ENCODE peak calls at places on chromosomes 5 and 9, in nine cellular contexts. I is spleen; T is PC-3; N is fibroblast of mammary gland; A is sigmoid colon; Z is Peyer's patch; D is fibroblast of lung; F is effector memory CD4-positive, alpha-beta T cell; C is choroid plexus epithelial cell. J is an unnamed sample.

GRCh38 chr5:142327111-142327842 is 2.5 kb upstream of the SPRY4 start:
- DNase-seq in D (peak; percentile 84), F (no peak), Z (no peak), I (no peak), C (peak; percentile 67), T (peak; percentile 58), N (peak; percentile 91), A (peak; percentile 58), J (no peak)

GRCh38 chr9:137975936-137976565 is 98.5 kb downstream of the CACNA1B start:
- DNase-seq in C (no peak), D (no peak), F (no peak), N (no peak), T (no peak), I (peak; percentile 61), Z (peak; percentile 32), A (peak; percentile 56), J (no peak)

GRCh38 chr5:149422429-149423286 is 43.6 kb upstream of the IL17B start:
- DNase-seq in T (no peak), N (peak; percentile 75), C (peak; percentile 90), F (no peak), A (peak; percentile 97), I (peak; percentile 81), Z (peak; percentile 53), D (peak; percentile 98), J (no peak)

GRCh38 chr9:6902423-6902822 is 144.7 kb downstream of the KDM4C start:
- DNase-seq in N (peak; percentile 31), I (no peak), Z (no peak), T (peak; percentile 81), F (no peak), A (no peak), C (peak; percentile 33), D (peak; percentile 17), J (no peak)

GRCh38 chr9:133406039-133406438 is 11.8 kb downstream of the REXO4 start:
- DNase-seq in F (no peak), T (no peak), D (no peak), A (no peak), C (no peak), I (no peak), N (no peak), Z (no peak), J (no peak)

GRCh38 chr9:134597041-134597913 is 44.3 kb upstream of the COL5A1 start:
- DNase-seq in Z (peak; percentile 36), A (no peak), T (peak; percentile 31), C (peak; percentile 34), I (no peak), F (no peak), D (no peak), N (peak; percentile 22), J (no peak)

GRCh38 chr9:121529237-121529987 is 29.8 kb upstream of the GGTA1 start:
- DNase-seq in F (no peak), I (peak; percentile 79), T (peak; percentile 67), A (peak; percentile 97), Z (peak; percentile 79), D (peak; percentile 97), C (peak; percentile 92), N (peak; percentile 99), J (no peak)

GRCh38 chr9:79610019-79610760 is 38.4 kb downstream of the TLE4 start:
- DNase-seq in C (no peak), D (peak; percentile 20), N (peak; percentile 77), A (no peak), F (no peak), Z (no peak), T (no peak), I (no peak), J (peak; percentile 46)

GRCh38 chr9:80550181-80550580 is 978.4 kb downstream of the TLE4 start:
- DNase-seq in F (no peak), N (peak; percentile 10), A (no peak), Z (no peak), T (no peak), D (no peak), I (no peak), C (peak; percentile 9), J (no peak)

GRCh38 chr5:40736103-40736875 is 19.5 kb downstream of the TTC33 start:
- DNase-seq in D (peak; percentile 78), C (peak; percentile 82), T (peak; percentile 95), A (no peak), Z (no peak), I (no peak), F (no peak), N (peak; percentile 76), J (no peak)

GRCh38 chr5:134370306-134370870 is 981 bp upstream of the UBE2B start:
- DNase-seq in T (no peak), C (no peak), D (no peak), Z (no peak), F (no peak), A (no peak), N (no peak), I (no peak), J (no peak)

GRCh38 chr5:61371474-61371873 is 39.4 kb downstream of the ZSWIM6 start:
- DNase-seq in Z (no peak), N (no peak), C (no peak), A (no peak), D (no peak), F (no peak), T (no peak), I (no peak), J (no peak)

GRCh38 chr5:111512026-111512405 is 319 bp downstream of the STARD4 start:
- DNase-seq in N (peak; percentile 33), D (peak; percentile 47), F (no peak), A (peak; percentile 77), T (peak; percentile 44), I (no peak), Z (no peak), C (peak; percentile 56), J (no peak)

GRCh38 chr5:131589510-131590348 is 45.3 kb downstream of the RAPGEF6 start:
- DNase-seq in I (no peak), F (no peak), Z (no peak), T (peak; percentile 41), A (no peak), D (peak; percentile 77), C (peak; percentile 78), N (peak; percentile 67), J (peak; percentile 33)

GRCh38 chr5:57495285-57495684 is 12.7 kb upstream of the ACTBL2 start:
- DNase-seq in D (no peak), F (no peak), T (no peak), Z (no peak), A (no peak), I (no peak), N (no peak), C (no peak), J (no peak)

GRCh38 chr5:61578858-61579503 is 246.9 kb downstream of the ZSWIM6 start:
- DNase-seq in Z (no peak), D (no peak), F (no peak), T (no peak), C (peak; percentile 27), N (peak; percentile 25), I (no peak), A (no peak), J (no peak)

DNA sequence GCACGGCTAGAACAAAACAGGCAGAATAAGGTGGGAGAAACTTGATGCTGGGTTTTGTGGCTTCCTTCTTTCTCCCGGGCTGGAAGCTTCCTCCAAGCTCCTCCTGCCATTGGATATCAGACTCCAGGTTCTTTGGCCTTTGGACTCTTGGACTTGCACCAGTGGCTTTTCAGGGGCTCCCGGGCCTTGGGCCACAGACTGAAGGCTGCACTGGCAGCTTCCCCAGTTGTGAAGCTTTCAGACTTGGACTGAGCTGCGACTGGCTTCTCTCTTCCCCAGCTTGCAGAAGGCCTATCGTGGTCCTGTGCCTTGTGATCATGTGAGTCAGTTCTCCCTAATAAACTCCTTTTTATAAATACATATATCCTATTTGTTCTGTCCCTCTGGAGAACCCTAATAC is 364.4 kb downstream of the DNAH5 start:
- DNase-seq in N (no peak), F (no peak), C (no peak), T (no peak), Z (no peak), D (no peak), A (no peak), I (no peak), J (no peak)
- H3K4me3 ChIP-seq in N (no peak overlapping the region), F (no peak overlapping the region), C (no peak overlapping the region), T (no peak overlapping the region), Z (no peak overlapping the region), D (no peak overlapping the region), A (no peak overlapping the region), I (no peak overlapping the region), J (no peak overlapping the region)

GRCh38 chr9:94560237-94560636 is 5.4 kb downstream of the PCAT7 start:
- DNase-seq in I (no peak), Z (no peak), A (no peak), T (no peak), C (no peak), F (no peak), D (no peak), N (no peak), J (no peak)

GRCh38 chr9:94554078-94554438 is 825 bp upstream of the PCAT7 start:
- DNase-seq in I (no peak), A (no peak), F (no peak), N (no peak), C (no peak), Z (no peak), D (no peak), T (no peak), J (no peak)

GRCh38 chr9:94553029-94553938 is 1.6 kb upstream of the PCAT7 start:
- DNase-seq in C (no peak), A (no peak), T (peak; percentile 68), F (no peak), D (no peak), Z (peak; percentile 77), N (no peak), I (no peak), J (no peak)

GRCh38 chr9:94554439-94555331 is at the start of gene PCAT7:
- DNase-seq in N (no peak), C (peak; percentile 39), A (no peak), F (no peak), I (no peak), Z (peak; percentile 87), D (peak; percentile 4), T (peak; percentile 87), J (no peak)
- H3K4me3 ChIP-seq in N (no peak within 1 kb of the TSS), C (no peak within 1 kb of the TSS), A (no peak within 1 kb of the TSS), F (no peak within 1 kb of the TSS), I (no peak within 1 kb of the TSS), Z (peak within 1 kb of the TSS; percentile 43), D (no peak within 1 kb of the TSS), T (peak within 1 kb of the TSS; percentile 85), J (no peak within 1 kb of the TSS)

DNA sequence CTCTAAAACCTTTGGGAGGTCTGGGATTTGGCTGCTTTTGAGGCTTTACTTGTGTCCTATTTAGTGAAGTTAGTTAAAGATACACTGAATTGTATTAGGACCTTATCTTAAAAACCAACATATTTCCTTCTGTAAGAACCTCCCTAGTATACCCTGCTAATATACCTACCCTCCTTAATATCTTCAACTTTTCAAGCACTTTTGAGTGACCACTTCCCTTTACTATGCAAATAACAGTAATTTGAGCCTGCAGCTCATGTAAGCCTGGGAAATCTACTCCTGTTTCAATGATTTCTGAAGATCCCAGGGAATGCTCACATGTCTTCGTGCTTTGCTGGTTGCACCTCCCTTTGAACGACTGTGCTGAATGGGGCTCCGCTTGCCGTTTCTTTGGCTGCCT is 358.5 kb downstream of the YTHDC2 start:
- DNase-seq in T (no peak), N (no peak), I (no peak), Z (no peak), C (no peak), A (no peak), F (no peak), D (no peak), J (no peak)
- H3K4me3 ChIP-seq in T (no peak overlapping the region), N (no peak overlapping the region), I (no peak overlapping the region), Z (no peak overlapping the region), C (no peak overlapping the region), A (no peak overlapping the region), F (no peak overlapping the region), D (no peak overlapping the region), J (no peak overlapping the region)

DNA sequence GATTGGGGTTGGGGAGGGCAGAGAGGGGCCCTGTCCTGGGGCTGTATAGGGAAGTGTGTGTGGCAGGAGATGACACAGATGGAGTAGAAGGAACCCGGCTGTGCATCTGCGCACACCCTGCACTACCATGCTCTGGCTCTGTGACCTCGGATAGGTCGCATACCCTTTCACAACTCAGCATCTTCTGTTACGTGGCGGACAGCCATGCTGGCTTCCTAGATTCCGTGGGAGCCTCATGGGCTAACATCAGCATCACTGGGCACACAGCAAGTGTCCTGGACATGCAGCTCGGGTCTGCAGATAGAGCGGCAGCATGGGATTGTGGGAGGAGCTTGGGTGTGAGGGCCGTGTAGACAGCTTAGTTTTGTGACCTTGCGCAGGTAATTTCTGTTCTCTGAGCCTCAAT is 9.2 kb downstream of the ARPC5L start:
- DNase-seq in Z (no peak), F (no peak), T (no peak), D (no peak), I (no peak), A (no peak), N (no peak), C (no peak), J (no peak)
- H3K4me3 ChIP-seq in Z (no peak overlapping the region), F (peak overlapping the region; percentile 89), T (peak overlapping the region; percentile 97), D (peak overlapping the region; percentile 86), I (peak overlapping the region; percentile 91), A (no peak overlapping the region), N (peak overlapping the region; percentile 93), C (no peak overlapping the region), J (peak overlapping the region; percentile 89)

J was measured in retinal pigment epithelial cell.